ENCODE peak calls at places on chromosomes 4 and X, in seven cellular contexts. U, F, S, K, B, T and Z are unnamed samples.

GRCh38 chrX:41733939-41734338 is 10.0 kb downstream of the GPR82 start:
- DNase-seq in U (no peak), F (no peak), S (no peak), K (no peak), B (no peak), T (no peak), Z (no peak)

GRCh38 chr4:156778606-156779005 is 193.0 kb downstream of the PDGFC start:
- DNase-seq in U (peak), F (no peak), S (no peak), K (no peak), B (no peak), T (no peak), Z (no peak)

GRCh38 chrX:155148724-155149537 is 67.3 kb upstream of the VBP1 start:
- DNase-seq in U (peak), F (no peak), S (peak), K (no peak), B (no peak), T (no peak), Z (peak)

GRCh38 chr4:29310252-29310651 is 1409.9 kb upstream of the PCDH7 start:
- DNase-seq in U (peak), F (no peak), S (peak), K (no peak), B (no peak), T (no peak), Z (no peak)

GRCh38 chrX:150517303-150517896 is 51.0 kb upstream of the MTM1 start:
- DNase-seq in U (peak), F (peak), S (peak), K (no peak), B (no peak), T (no peak), Z (no peak)

GRCh38 chrX:103793541-103793932 is 16.9 kb downstream of the PLP1 start:
- DNase-seq in U (peak), F (no peak), S (no peak), K (peak), B (no peak), T (no peak), Z (no peak)

GRCh38 chrX:40107291-40108083 is 9.7 kb upstream of the BCOR start:
- DNase-seq in U (no peak), F (no peak), S (no peak), K (no peak), B (no peak), T (no peak), Z (no peak)

GRCh38 chr4:6272863-6273660 is 3.4 kb downstream of the WFS1 start:
- DNase-seq in U (peak), F (no peak), S (peak), K (peak), B (no peak), T (peak), Z (no peak)

GRCh38 chrX:30312858-30313257 is 3.7 kb upstream of the NR0B1 start:
- DNase-seq in U (no peak), F (no peak), S (no peak), K (no peak), B (no peak), T (no peak), Z (no peak)

GRCh38 chr4:181908168-181908567 is 335.0 kb upstream of the TENM3 start:
- DNase-seq in U (peak), F (no peak), S (no peak), K (no peak), B (no peak), T (no peak), Z (no peak)

GRCh38 chr4:25128671-25129070 is 31.6 kb downstream of the SEPSECS start:
- DNase-seq in U (no peak), F (no peak), S (no peak), K (no peak), B (no peak), T (no peak), Z (no peak)

GRCh38 chr4:114654607-114655006 is 56.0 kb downstream of the UGT8 start:
- DNase-seq in U (no peak), F (no peak), S (no peak), K (no peak), B (no peak), T (no peak), Z (no peak)

GRCh38 chrX:130145123-130145522 is 20.5 kb downstream of the AIFM1 start:
- DNase-seq in U (no peak), F (no peak), S (no peak), K (no peak), B (no peak), T (no peak), Z (no peak)

GRCh38 chrX:40247848-40248622 is 150.3 kb upstream of the BCOR start:
- DNase-seq in U (no peak), F (no peak), S (no peak), K (no peak), B (no peak), T (no peak), Z (no peak)

GRCh38 chrX:3143043-3143799 is 102.0 kb downstream of the ARSF start:
- DNase-seq in U (no peak), F (no peak), S (no peak), K (no peak), B (no peak), T (no peak), Z (no peak)

GRCh38 chr4:159396151-159396550 is 293.3 kb downstream of the RAPGEF2 start:
- DNase-seq in U (no peak), F (no peak), S (no peak), K (no peak), B (no peak), T (no peak), Z (no peak)

GRCh38 chr4:167234388-167234881 is at the start of gene SPOCK3:
- DNase-seq in U (no peak), F (no peak), S (peak), K (no peak), B (no peak), T (no peak), Z (no peak)

GRCh38 chr4:71268156-71268555 is 70.7 kb upstream of the SLC4A4 start:
- DNase-seq in U (peak), F (no peak), S (no peak), K (no peak), B (no peak), T (no peak), Z (no peak)

GRCh38 chr4:117085185-117085701 is at the start of gene TRAM1L1:
- DNase-seq in U (peak), F (peak), S (peak), K (no peak), B (no peak), T (peak), Z (no peak)

GRCh38 chrX:44072631-44073030 is 99.4 kb upstream of the NDP start:
- DNase-seq in U (no peak), F (no peak), S (no peak), K (no peak), B (no peak), T (no peak), Z (no peak)

GRCh38 chrX:20140410-20140809 is 1.2 kb downstream of the EIF1AX start:
- DNase-seq in U (no peak), F (no peak), S (no peak), K (no peak), B (no peak), T (no peak), Z (no peak)

GRCh38 chr4:100414016-100414790 is 103.6 kb downstream of the EMCN start:
- DNase-seq in U (peak), F (no peak), S (no peak), K (no peak), B (no peak), T (no peak), Z (no peak)

GRCh38 chr4:37561803-37562207 is 124.4 kb downstream of the RELL1 start:
- DNase-seq in U (peak), F (no peak), S (peak), K (no peak), B (no peak), T (no peak), Z (no peak)

GRCh38 chrX:38335382-38335781 is 8.1 kb upstream of the RPGR start:
- DNase-seq in U (no peak), F (no peak), S (no peak), K (no peak), B (no peak), T (no peak), Z (no peak)

GRCh38 chrX:103919336-103919682 is 43.1 kb upstream of the TMSB15B start:
- DNase-seq in U (peak), F (no peak), S (peak), K (no peak), B (no peak), T (peak), Z (no peak)